ENCODE peak calls at places on chromosomes 5 and 9, in seven cellular contexts. O, F, S, K, P, V and I are unnamed samples.
A peak's percentile ranks its signal among the peaks of the same experiment; 100 is the strongest.

GRCh38 chr5:116137544-116138378 is 52.9 kb downstream of the COMMD10 start:
- DNase-seq in O (no peak), F (no peak), S (no peak), K (peak; percentile 56), P (no peak), V (peak; percentile 46), I (no peak)

GRCh38 chr5:67343835-67344234 is 147.2 kb upstream of the CD180 start:
- DNase-seq in O (no peak), F (no peak), S (no peak), K (no peak), P (no peak), V (no peak), I (no peak)

GRCh38 chr9:128553695-128554094 is 1.3 kb downstream of the SPTAN1 start:
- DNase-seq in O (no peak), F (no peak), S (no peak), K (peak; percentile 86), P (no peak), V (no peak), I (no peak)

GRCh38 chr5:30401479-30402058 is 791.9 kb upstream of the CDH6 start:
- DNase-seq in O (peak; percentile 69), F (peak; percentile 81), S (peak; percentile 34), K (no peak), P (no peak), V (peak; percentile 53), I (no peak)

GRCh38 chr9:92654481-92655301 is 15.2 kb downstream of the IPPK start:
- DNase-seq in O (peak; percentile 36), F (no peak), S (no peak), K (peak; percentile 62), P (no peak), V (no peak), I (no peak)

GRCh38 chr9:105842023-105842644 is 147.8 kb downstream of the TMEM38B start:
- DNase-seq in O (no peak), F (peak; percentile 62), S (no peak), K (peak; percentile 22), P (peak; percentile 1), V (peak; percentile 16), I (no peak)

GRCh38 chr5:119814655-119815054 is 185.3 kb downstream of the FAM170A start:
- DNase-seq in O (no peak), F (no peak), S (no peak), K (no peak), P (no peak), V (no peak), I (no peak)

GRCh38 chr5:132754947-132755346 is 7.7 kb downstream of the CCNI2 start:
- DNase-seq in O (peak; percentile 29), F (no peak), S (no peak), K (peak; percentile 41), P (no peak), V (peak; percentile 49), I (no peak)

GRCh38 chr9:13588151-13589043 is 308.9 kb upstream of the MPDZ start:
- DNase-seq in O (no peak), F (no peak), S (no peak), K (no peak), P (no peak), V (no peak), I (no peak)

GRCh38 chr9:95434116-95435073 is 82.4 kb downstream of the PTCH1 start:
- DNase-seq in O (no peak), F (no peak), S (no peak), K (no peak), P (peak; percentile 10), V (peak; percentile 67), I (no peak)

GRCh38 chr5:149799119-149799623 is 69.1 kb downstream of the PPARGC1B start:
- DNase-seq in O (peak; percentile 97), F (peak; percentile 28), S (peak; percentile 36), K (peak; percentile 88), P (no peak), V (peak; percentile 21), I (no peak)

GRCh38 chr9:128251701-128252100 is 24.1 kb downstream of the GOLGA2 start:
- DNase-seq in O (no peak), F (no peak), S (no peak), K (peak; percentile 16), P (no peak), V (no peak), I (no peak)

GRCh38 chr5:31197183-31197582 is 3.7 kb downstream of the CDH6 start:
- DNase-seq in O (no peak), F (no peak), S (no peak), K (no peak), P (no peak), V (no peak), I (no peak)

GRCh38 chr9:3045153-3045552 is 201.3 kb upstream of the PUM3 start:
- DNase-seq in O (no peak), F (no peak), S (no peak), K (no peak), P (no peak), V (no peak), I (no peak)

GRCh38 chr5:1840741-1841521 is 39.7 kb downstream of the NDUFS6 start:
- DNase-seq in O (no peak), F (no peak), S (no peak), K (no peak), P (no peak), V (no peak), I (no peak)

GRCh38 chr5:136020383-136021015 is 8.3 kb upstream of the TGFBI start:
- DNase-seq in O (peak; percentile 57), F (no peak), S (no peak), K (peak; percentile 94), P (peak; percentile 72), V (peak; percentile 39), I (no peak)

GRCh38 chr5:145960848-145961600 is 24.6 kb downstream of the SH3RF2 start:
- DNase-seq in O (no peak), F (no peak), S (no peak), K (no peak), P (no peak), V (no peak), I (no peak)

GRCh38 chr5:168404366-168404765 is 81.9 kb upstream of the RARS1 start:
- DNase-seq in O (no peak), F (no peak), S (no peak), K (peak; percentile 93), P (no peak), V (no peak), I (no peak)

GRCh38 chr9:120936011-120936763 is 9.6 kb upstream of the TRAF1 start:
- DNase-seq in O (peak; percentile 98), F (peak; percentile 96), S (peak; percentile 95), K (peak; percentile 94), P (peak; percentile 77), V (peak; percentile 65), I (peak; percentile 82)
- H3K4me3 ChIP-seq in O (no peak overlapping the region), F (no peak overlapping the region), S (no peak overlapping the region), K (peak overlapping the region; percentile 51), P (no peak overlapping the region), V (no peak overlapping the region), I (peak overlapping the region; percentile 1)

GRCh38 chr5:100904259-100904822 is 1.3 kb upstream of the ST8SIA4 start:
- DNase-seq in O (no peak), F (no peak), S (peak; percentile 26), K (no peak), P (no peak), V (no peak), I (peak; percentile 47)
- H3K4me3 ChIP-seq in O (no peak overlapping the region), F (no peak overlapping the region), S (peak overlapping the region; percentile 54), K (no peak overlapping the region), P (peak overlapping the region; percentile 78), V (no peak overlapping the region), I (peak overlapping the region; percentile 87)

GRCh38 chr9:120258096-120258495 is 321.9 kb downstream of the CDK5RAP2 start:
- DNase-seq in O (no peak), F (no peak), S (no peak), K (no peak), P (no peak), V (no peak), I (no peak)
- H3K4me3 ChIP-seq in O (no peak overlapping the region), F (no peak overlapping the region), S (no peak overlapping the region), K (no peak overlapping the region), P (no peak overlapping the region), V (no peak overlapping the region), I (no peak overlapping the region)

GRCh38 chr9:20603524-20604268 is 18.6 kb downstream of the MLLT3 start:
- DNase-seq in O (no peak), F (no peak), S (no peak), K (no peak), P (no peak), V (no peak), I (no peak)
- H3K4me3 ChIP-seq in O (no peak overlapping the region), F (no peak overlapping the region), S (no peak overlapping the region), K (no peak overlapping the region), P (no peak overlapping the region), V (no peak overlapping the region), I (no peak overlapping the region)